ENCODE peak calls at places on chromosomes 11 and 22, in ten cellular contexts. B is CD8-positive, alpha-beta T cell; D is NB4; W is fibroblast of the aortic adventitia; T is astrocyte of the spinal cord; M is choroid plexus epithelial cell; U is PC-3; P is heart right ventricle; E is adrenal gland; X is psoas muscle. O is an unnamed sample.

GRCh38 chr11:14905104-14906033 is 13.3 kb upstream of the CYP2R1 start:
- DNase-seq in B (peak; percentile 66), D (peak; percentile 78), W (peak; percentile 33), T (peak; percentile 44), M (peak; percentile 55), U (no peak), P (peak; percentile 36), E (peak; percentile 57), X (peak; percentile 25), O (no peak)

GRCh38 chr11:57425565-57426438 is 1.1 kb downstream of the SLC43A3 start:
- DNase-seq in B (no peak), D (peak; percentile 55), W (peak; percentile 80), T (no peak), M (no peak), U (no peak), P (peak; percentile 69), E (peak; percentile 65), X (peak; percentile 76), O (no peak)

GRCh38 chr11:27497284-27497866 is 9.2 kb downstream of the LIN7C start:
- DNase-seq in B (no peak), D (peak; percentile 48), W (peak; percentile 44), T (peak; percentile 45), M (peak; percentile 58), U (peak; percentile 62), P (no peak), E (no peak), X (no peak), O (no peak)

GRCh38 chr11:45133871-45134270 is 12.6 kb upstream of the PRDM11 start:
- DNase-seq in B (no peak), D (no peak), W (no peak), T (no peak), M (no peak), U (no peak), P (no peak), E (no peak), X (no peak), O (no peak)

GRCh38 chr11:68142028-68142412 is 20.8 kb upstream of the CHKA start:
- DNase-seq in B (no peak), D (peak; percentile 94), W (no peak), T (no peak), M (no peak), U (peak; percentile 61), P (no peak), E (no peak), X (no peak), O (no peak)

GRCh38 chr11:118071416-118072030 is 5.4 kb upstream of the TMPRSS4 start:
- DNase-seq in B (no peak), D (no peak), W (no peak), T (no peak), M (no peak), U (no peak), P (no peak), E (no peak), X (no peak), O (no peak)

GRCh38 chr22:44455151-44455962 is 42.7 kb downstream of the RTL6 start:
- DNase-seq in B (peak; percentile 39), D (no peak), W (no peak), T (no peak), M (no peak), U (peak; percentile 42), P (no peak), E (peak; percentile 50), X (no peak), O (no peak)

GRCh38 chr11:34631737-34632104 is 10.8 kb downstream of the EHF start:
- DNase-seq in B (no peak), D (no peak), W (no peak), T (no peak), M (no peak), U (peak; percentile 60), P (no peak), E (peak; percentile 64), X (no peak), O (no peak)

GRCh38 chr11:124889692-124890091 is 8.0 kb downstream of the ROBO4 start:
- DNase-seq in B (no peak), D (no peak), W (no peak), T (no peak), M (no peak), U (no peak), P (no peak), E (no peak), X (no peak), O (no peak)

GRCh38 chr11:124892131-124892530 is 5.5 kb downstream of the ROBO4 start:
- DNase-seq in B (no peak), D (no peak), W (no peak), T (no peak), M (no peak), U (no peak), P (no peak), E (no peak), X (no peak), O (no peak)

GRCh38 chr11:124890701-124891389 is 6.8 kb downstream of the ROBO4 start:
- DNase-seq in B (no peak), D (no peak), W (no peak), T (no peak), M (no peak), U (no peak), P (no peak), E (no peak), X (no peak), O (no peak)

GRCh38 chr11:124892750-124893454 is 4.8 kb downstream of the ROBO4 start:
- DNase-seq in B (no peak), D (no peak), W (no peak), T (no peak), M (peak; percentile 31), U (no peak), P (no peak), E (no peak), X (no peak), O (no peak)

DNA sequence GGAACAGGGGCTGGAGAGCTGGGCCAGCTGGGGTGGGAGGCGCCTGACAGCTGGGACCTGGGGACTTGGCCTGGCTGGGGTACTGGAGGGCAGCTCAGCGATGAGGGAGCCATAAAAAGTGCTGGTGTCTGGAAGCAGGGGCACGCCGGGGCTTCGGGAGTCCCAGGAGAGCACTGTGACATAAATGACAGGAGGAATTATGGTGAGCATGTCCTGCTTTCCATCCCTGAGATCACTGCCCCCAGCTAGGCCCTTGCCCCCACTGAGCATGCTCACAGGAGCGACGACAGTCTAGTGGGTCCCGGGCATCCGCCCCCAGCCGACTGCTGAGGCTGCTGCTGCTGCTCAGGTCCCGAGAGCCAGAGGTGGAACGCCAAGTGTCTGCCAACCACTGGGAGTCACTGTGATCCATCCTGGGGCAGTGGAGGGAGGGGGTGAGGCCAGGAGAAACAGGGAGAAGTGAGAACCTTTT is 6.2 kb downstream of the ROBO4 start:
- DNase-seq in B (no peak), D (no peak), W (no peak), T (no peak), M (no peak), U (no peak), P (no peak), E (no peak), X (no peak), O (no peak)
- TF ChIP-seq CTCF in B (no peak), D (no peak), W (peak; percentile 6), T (no peak), M (no peak), U (no peak), P (no peak), E (no peak), X (no peak), O (no peak)

GRCh38 chr11:102323542-102324261 is 6.4 kb downstream of the BIRC3 start:
- DNase-seq in B (no peak), D (no peak), W (peak; percentile 70), T (peak; percentile 67), M (peak; percentile 85), U (peak; percentile 71), P (no peak), E (no peak), X (no peak), O (no peak)

GRCh38 chr11:102322560-102322959 is 5.3 kb downstream of the BIRC3 start:
- DNase-seq in B (no peak), D (no peak), W (no peak), T (no peak), M (no peak), U (no peak), P (no peak), E (no peak), X (no peak), O (no peak)

GRCh38 chr11:102320679-102321078 is 3.4 kb downstream of the BIRC3 start:
- DNase-seq in B (no peak), D (no peak), W (no peak), T (no peak), M (peak; percentile 38), U (no peak), P (no peak), E (peak; percentile 54), X (no peak), O (no peak)

GRCh38 chr11:102328748-102329147 is 11.5 kb downstream of the BIRC3 start:
- DNase-seq in B (no peak), D (no peak), W (no peak), T (no peak), M (no peak), U (no peak), P (no peak), E (no peak), X (no peak), O (no peak)

GRCh38 chr11:102325088-102325487 is 7.8 kb downstream of the BIRC3 start:
- DNase-seq in B (no peak), D (no peak), W (no peak), T (no peak), M (no peak), U (no peak), P (no peak), E (no peak), X (no peak), O (no peak)
- H3K4me3 ChIP-seq in B (no peak overlapping the region), D (no peak overlapping the region), W (no peak overlapping the region), T (no peak overlapping the region), M (no peak overlapping the region), U (no peak overlapping the region), P (no peak overlapping the region), E (no peak overlapping the region), X (no peak overlapping the region), O (no peak overlapping the region)

DNA sequence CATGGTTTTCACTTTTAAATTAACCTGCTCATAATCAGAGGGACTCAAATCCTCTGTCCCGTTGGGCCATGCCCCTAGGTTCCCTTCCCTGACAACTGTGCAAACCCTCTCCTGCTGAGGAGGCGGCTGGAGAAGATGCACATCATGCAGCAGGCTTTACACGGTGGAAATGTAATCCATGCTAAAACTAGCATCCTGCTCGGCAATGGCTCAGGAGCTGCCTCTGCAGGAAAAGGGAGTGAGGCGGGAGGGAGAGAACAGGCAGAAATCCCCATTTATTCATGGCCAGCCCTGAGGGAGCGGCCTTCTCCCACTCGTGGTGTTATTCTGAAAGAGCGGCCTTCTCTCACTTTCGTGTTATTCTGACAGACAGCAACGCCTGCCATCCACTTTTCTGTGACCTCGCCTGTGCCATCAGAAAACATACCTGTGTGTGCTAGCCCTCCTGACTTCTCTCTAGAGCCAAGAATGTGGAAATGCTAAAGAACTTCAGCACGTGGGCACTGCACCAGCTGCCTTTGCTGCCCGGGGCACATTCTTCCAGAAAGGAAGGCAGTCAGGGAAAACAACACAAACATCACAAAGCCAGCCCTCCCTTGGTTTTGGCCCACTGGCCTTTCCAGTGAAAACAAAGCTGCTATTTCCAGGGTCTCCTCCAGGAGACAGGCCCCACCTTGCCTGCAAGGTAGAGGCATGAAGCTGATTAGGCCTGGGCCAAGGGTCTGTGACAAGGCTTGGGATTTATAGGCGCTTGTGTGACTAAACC is 62.9 kb upstream of the BID start:
- DNase-seq in B (no peak), D (no peak), W (no peak), T (no peak), M (peak; percentile 8), U (no peak), P (no peak), E (no peak), X (no peak), O (peak; percentile 25)
- TF ChIP-seq CTCF in B (no peak), D (no peak), W (no peak), T (peak; percentile 18), M (no peak), U (no peak), P (no peak), E (no peak), X (no peak), O (peak; percentile 36)

DNA sequence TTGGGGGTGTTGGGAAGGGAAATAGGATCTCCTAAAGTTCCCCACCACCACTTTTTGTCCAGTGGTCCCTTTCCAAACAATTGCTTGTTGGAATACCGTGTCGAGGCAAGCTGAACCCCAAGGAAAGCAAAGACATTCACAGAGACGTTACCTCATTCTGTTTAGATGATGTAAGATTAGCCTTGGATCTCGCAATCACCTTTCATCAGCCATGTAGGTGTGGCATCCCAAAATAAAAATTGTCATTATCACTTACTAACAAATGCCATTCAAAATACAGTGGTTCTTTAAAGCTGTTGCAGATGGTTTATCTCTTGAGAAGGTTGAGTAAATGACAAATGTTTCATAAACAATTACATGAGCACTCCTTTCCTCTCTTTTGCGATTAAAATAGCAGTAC is 86.5 kb upstream of the SLC25A18 start:
- DNase-seq in B (no peak), D (peak; percentile 23), W (peak; percentile 5), T (no peak), M (peak; percentile 14), U (no peak), P (no peak), E (no peak), X (no peak), O (no peak)
- H3K4me3 ChIP-seq in B (no peak overlapping the region), D (peak overlapping the region; percentile 37), W (no peak overlapping the region), T (no peak overlapping the region), M (no peak overlapping the region), U (no peak overlapping the region), P (peak overlapping the region; percentile 42), E (no peak overlapping the region), X (peak overlapping the region; percentile 36), O (no peak overlapping the region)